ENCODE peak calls at places on chromosome 18, in eight cellular contexts. O is NCI-H510A treated with DMSO at 0.1 percent for 48 hours; K is stimulated activated naive CD4-positive, alpha-beta T cell; P is OCI-LY7; N is A549; I is NCI-H748 treated with DMSO at 0.1 percent for 48 hours; D is non-pigmented ciliary epithelial cell; R is nephron progenitor cell. V is an unnamed sample.

GRCh38 chr18:7908686-7909299 is 341.7 kb downstream of the PTPRM start:
- DNase-seq in O (peak; percentile 77), K (no peak), P (no peak), N (no peak), I (peak; percentile 100), D (no peak), R (no peak), V (no peak)

GRCh38 chr18:36217348-36217747 is 30.1 kb downstream of the MOCOS start:
- DNase-seq in O (no peak), K (no peak), P (no peak), N (no peak), I (no peak), D (no peak), R (no peak), V (no peak)

GRCh38 chr18:13260114-13260926 is 41.8 kb downstream of the LDLRAD4 start:
- DNase-seq in O (no peak), K (no peak), P (no peak), N (no peak), I (no peak), D (no peak), R (no peak), V (no peak)

GRCh38 chr18:11994346-11994707 is 13.0 kb downstream of the IMPA2 start:
- DNase-seq in O (no peak), K (no peak), P (no peak), N (peak; percentile 62), I (no peak), D (no peak), R (no peak), V (peak; percentile 50)

GRCh38 chr18:1760901-1761300 is 810.4 kb downstream of the METTL4 start:
- DNase-seq in O (no peak), K (no peak), P (no peak), N (no peak), I (no peak), D (peak; percentile 1), R (no peak), V (no peak)

GRCh38 chr18:79511271-79511670 is 115.5 kb downstream of the NFATC1 start:
- DNase-seq in O (no peak), K (no peak), P (no peak), N (no peak), I (no peak), D (no peak), R (no peak), V (no peak)

GRCh38 chr18:3177902-3178687 is 41.7 kb downstream of the MYOM1 start:
- DNase-seq in O (no peak), K (no peak), P (peak; percentile 90), N (no peak), I (no peak), D (no peak), R (no peak), V (no peak)

GRCh38 chr18:68991281-68991680 is 193.4 kb downstream of the CCDC102B start:
- DNase-seq in O (no peak), K (no peak), P (no peak), N (no peak), I (no peak), D (peak; percentile 36), R (no peak), V (no peak)

GRCh38 chr18:79797518-79798345 is at the start of gene KCNG2:
- DNase-seq in O (no peak), K (no peak), P (no peak), N (peak; percentile 19), I (peak; percentile 34), D (no peak), R (peak; percentile 80), V (no peak)

GRCh38 chr18:73980289-73980979 is 167.2 kb downstream of the FBXO15 start:
- DNase-seq in O (peak; percentile 25), K (no peak), P (no peak), N (peak; percentile 27), I (peak; percentile 17), D (no peak), R (peak; percentile 65), V (no peak)

GRCh38 chr18:26383454-26384270 is 157.4 kb downstream of the TAF4B start:
- DNase-seq in O (peak; percentile 30), K (no peak), P (peak; percentile 68), N (peak; percentile 63), I (peak; percentile 82), D (peak; percentile 34), R (peak; percentile 16), V (no peak)

GRCh38 chr18:48554610-48555400 is 16.0 kb downstream of the CTIF start:
- DNase-seq in O (no peak), K (no peak), P (no peak), N (no peak), I (no peak), D (no peak), R (no peak), V (no peak)

GRCh38 chr18:75162467-75162866 is 46.5 kb downstream of the PTGR3 start:
- DNase-seq in O (no peak), K (no peak), P (no peak), N (peak; percentile 7), I (no peak), D (peak; percentile 2), R (no peak), V (no peak)